ENCODE peak calls at places on chromosomes 5 and 9, in eight cellular contexts. B is stimulated activated naive CD4-positive, alpha-beta T cell; Z is renal cortical epithelial cell; A is CD4-positive, alpha-beta T cell; R is nephron progenitor cell; P is activated CD8-positive, alpha-beta memory T cell treated with anti-CD3 and anti-CD28 coated beads for 24 hours; D is GM06990; W is NCI-H2081. V is an unnamed sample.

GRCh38 chr5:92687793-92688467 is 893.1 kb downstream of the NR2F1-AS1 start:
- DNase-seq in D (no peak), R (no peak), W (no peak), P (no peak), Z (peak; percentile 58), B (no peak), A (no peak), V (no peak)

GRCh38 chr5:159897786-159898393 is 18.4 kb upstream of the ADRA1B start:
- DNase-seq in A (no peak), W (no peak), B (no peak), Z (peak; percentile 37), D (no peak), P (no peak), R (no peak), V (no peak)

GRCh38 chr5:78699565-78700143 is 51.1 kb upstream of the LHFPL2 start:
- DNase-seq in B (no peak), P (no peak), W (no peak), Z (peak; percentile 98), R (no peak), A (no peak), D (no peak), V (no peak)

GRCh38 chr5:172676914-172677475 is 35.9 kb downstream of the NEURL1B start:
- DNase-seq in W (no peak), R (no peak), B (no peak), A (no peak), D (no peak), Z (no peak), P (no peak), V (no peak)

GRCh38 chr9:32069169-32069813 is 315.2 kb upstream of the ACO1 start:
- DNase-seq in R (no peak), W (no peak), D (no peak), B (no peak), P (no peak), Z (no peak), A (no peak), V (no peak)

GRCh38 chr5:148469446-148470062 is 85.8 kb downstream of the FBXO38 start:
- DNase-seq in Z (peak; percentile 60), B (no peak), R (no peak), P (no peak), A (no peak), D (no peak), W (no peak), V (no peak)

GRCh38 chr5:9545301-9545958 is 445 bp downstream of the SEMA5A start:
- DNase-seq in D (no peak), P (no peak), A (no peak), R (peak; percentile 48), W (no peak), B (no peak), Z (no peak), V (peak; percentile 55)

GRCh38 chr5:74810915-74811314 is 43.9 kb downstream of the NSA2 start:
- DNase-seq in A (no peak), P (no peak), B (no peak), Z (peak; percentile 53), D (no peak), R (no peak), W (no peak), V (no peak)

GRCh38 chr9:6869081-6869948 is 111.5 kb downstream of the KDM4C start:
- DNase-seq in D (no peak), W (peak; percentile 14), R (no peak), A (no peak), Z (no peak), P (no peak), B (no peak), V (peak; percentile 13)

GRCh38 chr5:107285772-107286171 is 385.0 kb downstream of the EFNA5 start:
- DNase-seq in R (no peak), A (no peak), W (no peak), D (peak; percentile 23), P (no peak), Z (peak; percentile 70), B (no peak), V (no peak)

GRCh38 chr5:135223891-135224625 is 175.0 kb downstream of the MACROH2A1 start:
- DNase-seq in D (no peak), B (no peak), P (no peak), Z (no peak), A (no peak), R (no peak), W (no peak), V (no peak)

GRCh38 chr9:38020251-38021076 is 48.6 kb downstream of the SHB start:
- DNase-seq in Z (peak; percentile 55), W (no peak), R (no peak), D (no peak), B (no peak), P (no peak), A (no peak), V (no peak)

GRCh38 chr9:37528652-37529072 is 42.9 kb downstream of the POLR1E start:
- DNase-seq in D (no peak), Z (no peak), A (no peak), W (no peak), B (no peak), R (no peak), P (no peak), V (no peak)

GRCh38 chr5:67015577-67016290 is 180.9 kb downstream of the CD180 start:
- DNase-seq in Z (peak; percentile 52), W (no peak), P (no peak), D (no peak), R (no peak), B (no peak), A (no peak), V (no peak)

GRCh38 chr5:173954671-173955605 is 34.0 kb upstream of the C5orf47 start:
- DNase-seq in Z (peak; percentile 91), P (no peak), R (no peak), B (no peak), D (no peak), W (no peak), A (no peak), V (no peak)

GRCh38 chr9:109574061-109574882 is 76.2 kb upstream of the PTPN3 start:
- DNase-seq in P (no peak), D (no peak), W (peak; percentile 72), R (peak; percentile 44), A (no peak), Z (peak; percentile 71), B (no peak), V (peak; percentile 70)

GRCh38 chr5:15693933-15694332 is 194.0 kb downstream of the FBXL7 start:
- DNase-seq in Z (no peak), D (no peak), W (no peak), B (no peak), P (no peak), R (no peak), A (no peak), V (no peak)

GRCh38 chr5:111834926-111835599 is 78.1 kb upstream of the NREP start:
- DNase-seq in B (no peak), W (no peak), R (no peak), D (no peak), Z (no peak), A (no peak), P (no peak), V (no peak)

GRCh38 chr9:76136986-76137385 is 246.5 kb downstream of the PCSK5 start:
- DNase-seq in B (no peak), R (no peak), P (no peak), A (no peak), D (no peak), Z (peak; percentile 86), W (no peak), V (no peak)

GRCh38 chr5:109589983-109590382 is 99.7 kb upstream of the MAN2A1 start:
- DNase-seq in Z (peak; percentile 2), B (no peak), W (no peak), A (no peak), D (no peak), P (no peak), R (no peak), V (no peak)

GRCh38 chr5:107361945-107362344 is 308.8 kb downstream of the EFNA5 start:
- DNase-seq in D (no peak), R (no peak), B (no peak), W (no peak), P (no peak), A (no peak), Z (peak; percentile 82), V (no peak)

GRCh38 chr9:129333961-129334743 is 156.1 kb upstream of the IER5L start:
- DNase-seq in A (peak; percentile 45), Z (peak; percentile 99), B (peak; percentile 27), R (peak; percentile 80), P (peak; percentile 73), D (no peak), W (peak; percentile 40), V (no peak)

GRCh38 chr5:170306381-170306790 is 8.8 kb upstream of the LCP2 start:
- DNase-seq in P (no peak), R (no peak), B (no peak), W (no peak), Z (no peak), A (no peak), D (no peak), V (peak; percentile 41)

GRCh38 chr9:12604154-12604825 is 88.9 kb upstream of the TYRP1 start:
- DNase-seq in Z (peak; percentile 91), B (no peak), A (no peak), R (no peak), D (no peak), W (no peak), P (no peak), V (no peak)

GRCh38 chr5:73655521-73656160 is 29.6 kb downstream of the ARHGEF28 start:
- DNase-seq in Z (no peak), D (no peak), W (no peak), R (no peak), P (no peak), B (no peak), A (no peak), V (no peak)

GRCh38 chr5:83408719-83409118 is 62.8 kb upstream of the VCAN start:
- DNase-seq in W (no peak), A (no peak), P (no peak), Z (no peak), D (no peak), R (no peak), B (no peak), V (no peak)

GRCh38 chr5:160852049-160852448 is at the start of gene ATP10B:
- DNase-seq in Z (no peak), R (no peak), W (no peak), B (no peak), D (no peak), P (no peak), A (no peak), V (no peak)

GRCh38 chr5:78537821-78538220 is 110.8 kb downstream of the LHFPL2 start:
- DNase-seq in B (no peak), P (no peak), A (no peak), W (no peak), D (no peak), Z (peak; percentile 49), R (no peak), V (peak; percentile 5)

GRCh38 chr5:109855056-109855455 is 165.3 kb downstream of the MAN2A1 start:
- DNase-seq in P (no peak), D (no peak), W (no peak), R (no peak), A (no peak), Z (peak; percentile 77), B (no peak), V (no peak)

GRCh38 chr5:34717426-34718327 is 61.5 kb downstream of the RAI14 start:
- DNase-seq in P (no peak), A (no peak), Z (peak; percentile 100), D (no peak), R (peak; percentile 15), B (no peak), W (no peak), V (no peak)

GRCh38 chr9:126148523-126148870 is 178.1 kb upstream of the MVB12B start:
- DNase-seq in P (peak; percentile 28), A (no peak), Z (no peak), B (no peak), R (no peak), D (no peak), W (no peak), V (no peak)

GRCh38 chr9:135693771-135694170 is 5.5 kb downstream of the SOHLH1 start:
- DNase-seq in A (no peak), R (no peak), W (no peak), Z (no peak), B (no peak), P (no peak), D (no peak), V (no peak)

GRCh38 chr5:55345327-55345726 is 37.5 kb downstream of the MTREX start:
- DNase-seq in W (no peak), A (no peak), R (no peak), D (no peak), P (no peak), Z (peak; percentile 68), B (no peak), V (no peak)

GRCh38 chr9:1702701-1703100 is 312.4 kb upstream of the SMARCA2 start:
- DNase-seq in D (no peak), R (no peak), B (no peak), W (no peak), Z (no peak), A (no peak), P (no peak), V (no peak)